ENCODE peak calls at places on chromosomes 16 and 17, in seven cellular contexts. One of them, this sample, is unnamed.

GRCh38 chr16:62955033-62955349 is 918.8 kb upstream of the CDH8 start:
- DNase-seq in dorsolateral prefrontal cortex: no peak
- DNase-seq in tibial nerve: no peak
- DNase-seq in GM23338: no peak
- DNase-seq in testis: no peak
- DNase-seq in fibroblast of mammary gland: no peak
- DNase-seq in fibroblast of lung: no peak
- DNase-seq in this sample: no peak

GRCh38 chr16:83967838-83968482 is at the start of gene NECAB2:
- DNase-seq in fibroblast of mammary gland: peak
- DNase-seq in dorsolateral prefrontal cortex: no peak
- DNase-seq in fibroblast of lung: peak
- DNase-seq in GM23338: peak
- DNase-seq in testis: peak
- DNase-seq in tibial nerve: no peak
- DNase-seq in this sample: peak

GRCh38 chr17:77819497-77819896 is 139.0 kb upstream of the TNRC6C start:
- DNase-seq in fibroblast of mammary gland: no peak
- DNase-seq in dorsolateral prefrontal cortex: no peak
- DNase-seq in fibroblast of lung: no peak
- DNase-seq in GM23338: peak
- DNase-seq in testis: no peak
- DNase-seq in tibial nerve: no peak
- DNase-seq in this sample: no peak

GRCh38 chr16:87855852-87856715 is 13.2 kb downstream of the SLC7A5 start:
- DNase-seq in dorsolateral prefrontal cortex: peak
- DNase-seq in testis: no peak
- DNase-seq in tibial nerve: no peak
- DNase-seq in fibroblast of mammary gland: peak
- DNase-seq in fibroblast of lung: peak
- DNase-seq in GM23338: no peak
- DNase-seq in this sample: no peak

GRCh38 chr16:11112723-11113348 is 143.2 kb downstream of the SOCS1 start:
- DNase-seq in GM23338: no peak
- DNase-seq in tibial nerve: no peak
- DNase-seq in dorsolateral prefrontal cortex: no peak
- DNase-seq in fibroblast of lung: no peak
- DNase-seq in fibroblast of mammary gland: no peak
- DNase-seq in testis: no peak
- DNase-seq in this sample: no peak

GRCh38 chr16:68290455-68290854 is 20.3 kb downstream of the SLC7A6OS start:
- DNase-seq in dorsolateral prefrontal cortex: no peak
- DNase-seq in GM23338: no peak
- DNase-seq in fibroblast of mammary gland: no peak
- DNase-seq in testis: no peak
- DNase-seq in tibial nerve: no peak
- DNase-seq in fibroblast of lung: no peak
- DNase-seq in this sample: no peak

GRCh38 chr17:60110586-60110985 is 31.9 kb upstream of the HEATR6 start:
- DNase-seq in testis: no peak
- DNase-seq in fibroblast of mammary gland: no peak
- DNase-seq in fibroblast of lung: no peak
- DNase-seq in dorsolateral prefrontal cortex: no peak
- DNase-seq in GM23338: no peak
- DNase-seq in tibial nerve: no peak
- DNase-seq in this sample: no peak

GRCh38 chr17:41651625-41652460 is 27.5 kb upstream of the KRT17 start:
- DNase-seq in testis: no peak
- DNase-seq in fibroblast of lung: no peak
- DNase-seq in GM23338: no peak
- DNase-seq in fibroblast of mammary gland: no peak
- DNase-seq in tibial nerve: no peak
- DNase-seq in dorsolateral prefrontal cortex: peak
- DNase-seq in this sample: peak

GRCh38 chr17:35947156-35947585 is 3.7 kb upstream of the LYZL6 start:
- DNase-seq in testis: peak
- DNase-seq in GM23338: peak
- DNase-seq in fibroblast of lung: peak
- DNase-seq in fibroblast of mammary gland: peak
- DNase-seq in tibial nerve: no peak
- DNase-seq in dorsolateral prefrontal cortex: no peak
- DNase-seq in this sample: peak

GRCh38 chr17:42598905-42599304 is 10.3 kb downstream of the RETREG3 start:
- DNase-seq in GM23338: no peak
- DNase-seq in testis: no peak
- DNase-seq in tibial nerve: no peak
- DNase-seq in fibroblast of mammary gland: peak
- DNase-seq in dorsolateral prefrontal cortex: peak
- DNase-seq in fibroblast of lung: no peak
- DNase-seq in this sample: peak

GRCh38 chr17:40664582-40665333 is at the start of gene KRT222:
- DNase-seq in dorsolateral prefrontal cortex: peak
- DNase-seq in GM23338: peak
- DNase-seq in fibroblast of mammary gland: no peak
- DNase-seq in tibial nerve: no peak
- DNase-seq in fibroblast of lung: no peak
- DNase-seq in testis: no peak
- DNase-seq in this sample: no peak

GRCh38 chr17:4693416-4693815 is 10.5 kb downstream of the PELP1 start:
- DNase-seq in tibial nerve: no peak
- DNase-seq in fibroblast of lung: no peak
- DNase-seq in fibroblast of mammary gland: no peak
- DNase-seq in dorsolateral prefrontal cortex: no peak
- DNase-seq in GM23338: no peak
- DNase-seq in testis: no peak
- DNase-seq in this sample: no peak

GRCh38 chr16:67312450-67313118 is 14.0 kb downstream of the KCTD19 start:
- DNase-seq in tibial nerve: no peak
- DNase-seq in testis: no peak
- DNase-seq in dorsolateral prefrontal cortex: no peak
- DNase-seq in fibroblast of lung: no peak
- DNase-seq in GM23338: no peak
- DNase-seq in fibroblast of mammary gland: peak
- DNase-seq in this sample: no peak

GRCh38 chr17:19727466-19728113 is 11.2 kb upstream of the SLC47A2 start:
- DNase-seq in dorsolateral prefrontal cortex: peak
- DNase-seq in fibroblast of lung: peak
- DNase-seq in tibial nerve: peak
- DNase-seq in GM23338: no peak
- DNase-seq in testis: peak
- DNase-seq in fibroblast of mammary gland: peak
- DNase-seq in this sample: peak

GRCh38 chr17:50052241-50052788 is 3.6 kb upstream of the ITGA3 start:
- DNase-seq in tibial nerve: no peak
- DNase-seq in fibroblast of lung: no peak
- DNase-seq in testis: no peak
- DNase-seq in GM23338: no peak
- DNase-seq in fibroblast of mammary gland: no peak
- DNase-seq in dorsolateral prefrontal cortex: no peak
- DNase-seq in this sample: no peak

GRCh38 chr17:36948717-36949460 is at the start of gene AATF:
- DNase-seq in testis: peak
- DNase-seq in GM23338: peak
- DNase-seq in tibial nerve: peak
- DNase-seq in dorsolateral prefrontal cortex: peak
- DNase-seq in fibroblast of mammary gland: peak
- DNase-seq in fibroblast of lung: peak
- DNase-seq in this sample: peak

GRCh38 chr17:64688481-64688880 is 26.4 kb upstream of the SMURF2 start:
- DNase-seq in testis: no peak
- DNase-seq in tibial nerve: no peak
- DNase-seq in fibroblast of mammary gland: no peak
- DNase-seq in dorsolateral prefrontal cortex: no peak
- DNase-seq in GM23338: no peak
- DNase-seq in fibroblast of lung: no peak
- DNase-seq in this sample: no peak

GRCh38 chr17:59423137-59423703 is 91.8 kb downstream of the YPEL2 start:
- DNase-seq in GM23338: no peak
- DNase-seq in testis: peak
- DNase-seq in tibial nerve: no peak
- DNase-seq in fibroblast of lung: peak
- DNase-seq in dorsolateral prefrontal cortex: no peak
- DNase-seq in fibroblast of mammary gland: peak
- DNase-seq in this sample: peak

GRCh38 chr17:68301438-68301959 is 10.2 kb downstream of the ARSG start:
- DNase-seq in testis: no peak
- DNase-seq in fibroblast of lung: no peak
- DNase-seq in GM23338: no peak
- DNase-seq in tibial nerve: no peak
- DNase-seq in dorsolateral prefrontal cortex: no peak
- DNase-seq in fibroblast of mammary gland: no peak
- DNase-seq in this sample: no peak

DNA sequence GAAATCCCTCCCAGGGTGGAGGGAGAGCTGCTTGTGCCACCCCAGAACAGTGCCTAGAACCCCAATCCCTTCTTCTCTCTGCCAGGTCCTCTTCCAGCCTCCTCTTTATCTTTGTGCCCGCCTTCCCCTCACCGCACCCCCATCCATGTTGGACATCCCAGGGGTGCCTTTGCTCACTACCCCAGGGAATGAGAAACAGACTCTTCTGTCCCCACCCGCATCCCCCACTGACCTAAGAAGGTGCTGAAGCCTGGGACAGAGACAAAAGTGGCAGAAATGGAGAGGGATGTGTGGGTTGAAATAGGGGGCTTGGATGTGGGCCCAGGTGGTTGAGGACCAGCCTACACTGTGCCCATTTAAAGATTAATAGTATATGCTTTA is 17.0 kb downstream of the ALOX15B start:
- DNase-seq in GM23338: no peak
- DNase-seq in fibroblast of mammary gland: no peak
- DNase-seq in tibial nerve: no peak
- DNase-seq in testis: no peak
- DNase-seq in fibroblast of lung: no peak
- DNase-seq in dorsolateral prefrontal cortex: no peak
- DNase-seq in this sample: no peak
- H3K4me3 ChIP-seq in GM23338: no peak
- H3K4me3 ChIP-seq in fibroblast of mammary gland: no peak
- H3K4me3 ChIP-seq in tibial nerve: no peak
- H3K4me3 ChIP-seq in testis: no peak
- H3K4me3 ChIP-seq in fibroblast of lung: no peak
- H3K4me3 ChIP-seq in dorsolateral prefrontal cortex: no peak
- H3K4me3 ChIP-seq in this sample: no peak

GRCh38 chr17:73342549-73343167 is 30.9 kb upstream of the CDC42EP4 start:
- DNase-seq in fibroblast of lung: peak
- DNase-seq in GM23338: peak
- DNase-seq in fibroblast of mammary gland: peak
- DNase-seq in testis: no peak
- DNase-seq in tibial nerve: no peak
- DNase-seq in dorsolateral prefrontal cortex: no peak
- DNase-seq in this sample: peak
- TF ChIP-seq CTCF in fibroblast of lung: no peak
- TF ChIP-seq CTCF in GM23338: no peak
- TF ChIP-seq CTCF in fibroblast of mammary gland: peak
- TF ChIP-seq CTCF in testis: no peak
- TF ChIP-seq CTCF in tibial nerve: no peak
- TF ChIP-seq CTCF in dorsolateral prefrontal cortex: no peak
- TF ChIP-seq CTCF in this sample: peak

DNA sequence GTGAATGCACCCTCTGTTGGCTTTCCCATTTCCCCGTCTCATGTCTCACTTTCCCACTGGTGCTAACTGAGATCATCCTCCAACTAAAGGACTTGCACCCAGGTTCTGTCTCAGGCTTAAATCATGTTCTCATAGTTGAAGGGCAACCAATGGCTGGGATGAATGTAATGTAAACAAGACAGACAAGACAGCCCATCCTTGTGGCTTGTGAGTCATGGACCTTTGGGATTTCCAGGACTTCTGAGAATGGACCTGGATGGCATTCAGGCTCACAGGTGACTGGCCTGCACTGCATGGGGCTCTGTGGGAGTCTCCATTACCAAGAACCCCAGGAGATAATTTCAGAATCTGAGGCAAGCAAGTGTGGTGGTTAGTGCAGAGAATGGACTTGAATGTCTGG is 347.5 kb downstream of the HAPSTR1 start:
- DNase-seq in testis: no peak
- DNase-seq in dorsolateral prefrontal cortex: no peak
- DNase-seq in GM23338: no peak
- DNase-seq in fibroblast of lung: no peak
- DNase-seq in fibroblast of mammary gland: no peak
- DNase-seq in tibial nerve: no peak
- DNase-seq in this sample: no peak
- H3K4me3 ChIP-seq in testis: no peak
- H3K4me3 ChIP-seq in dorsolateral prefrontal cortex: no peak
- H3K4me3 ChIP-seq in GM23338: no peak
- H3K4me3 ChIP-seq in fibroblast of lung: no peak
- H3K4me3 ChIP-seq in fibroblast of mammary gland: no peak
- H3K4me3 ChIP-seq in tibial nerve: no peak
- H3K4me3 ChIP-seq in this sample: no peak

GRCh38 chr16:35184356-35184870 is 1725.0 kb downstream of the TP53TG3F start:
- DNase-seq in tibial nerve: no peak
- DNase-seq in fibroblast of mammary gland: no peak
- DNase-seq in dorsolateral prefrontal cortex: no peak
- DNase-seq in fibroblast of lung: no peak
- DNase-seq in GM23338: no peak
- DNase-seq in testis: no peak
- DNase-seq in this sample: no peak

GRCh38 chr16:35187665-35188225 is 1728.3 kb downstream of the TP53TG3F start:
- DNase-seq in fibroblast of mammary gland: no peak
- DNase-seq in testis: no peak
- DNase-seq in tibial nerve: no peak
- DNase-seq in GM23338: no peak
- DNase-seq in dorsolateral prefrontal cortex: no peak
- DNase-seq in fibroblast of lung: no peak
- DNase-seq in this sample: no peak

GRCh38 chr16:35186045-35186759 is 1726.8 kb downstream of the TP53TG3F start:
- DNase-seq in fibroblast of lung: no peak
- DNase-seq in testis: no peak
- DNase-seq in dorsolateral prefrontal cortex: no peak
- DNase-seq in GM23338: no peak
- DNase-seq in tibial nerve: no peak
- DNase-seq in fibroblast of mammary gland: no peak
- DNase-seq in this sample: no peak

GRCh38 chr16:35185366-35186044 is 1726.1 kb downstream of the TP53TG3F start:
- DNase-seq in fibroblast of lung: no peak
- DNase-seq in testis: no peak
- DNase-seq in tibial nerve: no peak
- DNase-seq in GM23338: no peak
- DNase-seq in dorsolateral prefrontal cortex: no peak
- DNase-seq in fibroblast of mammary gland: no peak
- DNase-seq in this sample: no peak

DNA sequence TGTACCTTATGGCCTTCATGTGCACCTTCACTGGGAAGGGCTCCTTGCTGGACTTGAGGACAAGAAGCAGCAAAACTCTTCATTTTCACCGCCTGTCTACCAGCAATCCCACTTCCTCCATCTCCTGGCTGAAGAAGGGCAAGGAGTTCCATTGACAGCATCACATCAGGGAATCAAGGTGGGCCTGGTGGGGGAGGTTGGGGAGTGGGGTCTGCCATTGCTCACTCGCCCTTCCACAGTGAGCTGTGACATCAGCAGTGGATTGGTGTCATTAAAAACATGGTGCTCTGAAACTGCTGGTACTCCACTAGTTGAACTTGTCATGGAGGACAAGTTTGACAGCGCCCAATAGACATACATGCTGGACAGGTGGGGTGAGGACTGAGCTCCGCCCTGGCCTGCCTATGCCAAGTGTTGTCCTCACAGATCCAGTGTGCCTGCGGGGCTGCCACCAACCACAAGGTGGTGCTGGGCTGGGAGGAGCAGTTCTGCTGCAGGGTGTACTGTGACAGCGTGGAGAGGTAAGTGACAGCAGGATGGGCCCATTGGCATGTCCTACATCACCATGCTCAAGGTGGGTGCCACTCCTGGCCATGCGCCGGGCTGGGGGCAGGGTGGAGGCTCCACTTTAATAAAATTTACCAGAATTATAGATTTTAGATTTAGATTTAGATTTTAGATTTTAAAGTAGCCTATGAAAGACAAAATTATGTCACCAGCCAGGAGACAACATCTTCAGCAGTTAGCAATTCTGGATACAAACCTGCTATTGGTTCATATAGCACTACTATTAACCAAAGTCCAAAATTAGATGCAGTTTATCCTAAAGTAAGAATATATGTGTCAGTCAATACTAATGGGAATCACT is 1729.1 kb downstream of the TP53TG3F start:
- DNase-seq in testis: peak
- DNase-seq in fibroblast of lung: no peak
- DNase-seq in fibroblast of mammary gland: no peak
- DNase-seq in dorsolateral prefrontal cortex: no peak
- DNase-seq in GM23338: peak
- DNase-seq in tibial nerve: no peak
- DNase-seq in this sample: no peak
- TF ChIP-seq CTCF in testis: peak
- TF ChIP-seq CTCF in fibroblast of lung: no peak
- TF ChIP-seq CTCF in fibroblast of mammary gland: no peak
- TF ChIP-seq CTCF in dorsolateral prefrontal cortex: no peak
- TF ChIP-seq CTCF in GM23338: no peak
- TF ChIP-seq CTCF in tibial nerve: no peak
- TF ChIP-seq CTCF in this sample: no peak

This sample was measured in AG10803.